ENCODE peak calls at places on chromosomes 6 and 20, in nine cellular contexts. B, P, J, Z, T, N, E, A and S are unnamed samples.
A peak's percentile ranks its signal among the peaks of the same experiment; 100 is the strongest.

GRCh38 chr6:51200676-51201075 is 382.0 kb downstream of the TFAP2B start:
- DNase-seq in B (no peak), P (no peak), J (no peak), Z (no peak), T (no peak), N (no peak), E (no peak), A (no peak), S (no peak)

GRCh38 chr20:38873050-38873581 is 53.1 kb upstream of the FAM83D start:
- DNase-seq in B (no peak), P (no peak), J (no peak), Z (no peak), T (no peak), N (peak; percentile 91), E (no peak), A (no peak), S (no peak)

GRCh38 chr6:134097114-134097707 is 44.8 kb upstream of the SLC2A12 start:
- DNase-seq in B (peak; percentile 58), P (peak; percentile 67), J (peak; percentile 55), Z (peak; percentile 69), T (peak; percentile 90), N (peak; percentile 3), E (peak; percentile 17), A (peak; percentile 52), S (peak; percentile 69)

GRCh38 chr20:63064745-63065711 is 58.3 kb upstream of the BHLHE23 start:
- DNase-seq in B (no peak), P (no peak), J (no peak), Z (no peak), T (no peak), N (no peak), E (no peak), A (no peak), S (no peak)

GRCh38 chr6:133918208-133918930 is 29.5 kb downstream of the TCF21 start:
- DNase-seq in B (no peak), P (no peak), J (no peak), Z (no peak), T (no peak), N (no peak), E (no peak), A (no peak), S (no peak)

GRCh38 chr20:53162251-53162835 is 190.2 kb downstream of the TSHZ2 start:
- DNase-seq in B (peak; percentile 18), P (peak; percentile 42), J (peak; percentile 46), Z (no peak), T (peak; percentile 87), N (no peak), E (no peak), A (no peak), S (no peak)

GRCh38 chr20:48455606-48456360 is 372.0 kb downstream of the PREX1 start:
- DNase-seq in B (no peak), P (no peak), J (no peak), Z (no peak), T (no peak), N (no peak), E (no peak), A (no peak), S (no peak)

GRCh38 chr6:89073014-89073620 is 7.4 kb upstream of the PNRC1 start:
- DNase-seq in B (no peak), P (no peak), J (no peak), Z (peak; percentile 57), T (no peak), N (no peak), E (peak; percentile 78), A (no peak), S (no peak)

GRCh38 chr20:20321917-20322316 is 46.0 kb upstream of the INSM1 start:
- DNase-seq in B (no peak), P (no peak), J (no peak), Z (no peak), T (no peak), N (no peak), E (no peak), A (no peak), S (no peak)

GRCh38 chr6:32149932-32150920 is 1.5 kb downstream of the PRRT1 start:
- DNase-seq in B (no peak), P (no peak), J (no peak), Z (no peak), T (peak; percentile 91), N (no peak), E (no peak), A (no peak), S (no peak)

GRCh38 chr6:18753071-18753470 is 365.9 kb downstream of the RNF144B start:
- DNase-seq in B (no peak), P (no peak), J (no peak), Z (no peak), T (peak; percentile 11), N (no peak), E (no peak), A (no peak), S (no peak)

GRCh38 chr6:127282184-127282583 is 15.5 kb downstream of the RNF146 start:
- DNase-seq in B (no peak), P (no peak), J (no peak), Z (no peak), T (no peak), N (no peak), E (no peak), A (no peak), S (no peak)

GRCh38 chr6:119979862-119980261 is 630.3 kb upstream of the MAN1A1 start:
- DNase-seq in B (no peak), P (peak; percentile 15), J (no peak), Z (peak; percentile 16), T (peak; percentile 69), N (no peak), E (no peak), A (no peak), S (no peak)

GRCh38 chr6:33271608-33272357 is at the start of the genes RPS18 and VPS52:
- DNase-seq in B (peak; percentile 76), P (peak; percentile 99), J (peak; percentile 89), Z (peak; percentile 100), T (peak; percentile 100), N (peak; percentile 96), E (peak; percentile 98), A (peak; percentile 93), S (peak; percentile 89)
- TF ChIP-seq REST in B (no peak), P (no peak), J (no peak), Z (no peak), T (peak; percentile 27), N (peak; percentile 35), E (peak; percentile 82), A (peak; percentile 18), S (peak; percentile 71)

GRCh38 chr6:20401403-20402180 is at the start of gene E2F3:
- DNase-seq in B (peak; percentile 97), P (peak; percentile 100), J (peak; percentile 98), Z (peak; percentile 100), T (peak; percentile 100), N (peak; percentile 98), E (peak; percentile 99), A (peak; percentile 97), S (peak; percentile 96)

GRCh38 chr6:20403080-20403765 is 1.5 kb downstream of the E2F3 start:
- DNase-seq in B (peak; percentile 49), P (peak; percentile 80), J (peak; percentile 83), Z (peak; percentile 91), T (peak; percentile 89), N (peak; percentile 67), E (peak; percentile 82), A (peak; percentile 17), S (peak; percentile 87)

GRCh38 chr6:20402181-20403079 is 751 bp downstream of the E2F3 start:
- DNase-seq in B (peak; percentile 42), P (peak; percentile 12), J (peak; percentile 69), Z (peak; percentile 67), T (peak; percentile 72), N (no peak), E (peak; percentile 65), A (no peak), S (peak; percentile 66)

GRCh38 chr6:20404641-20405032 is 3.0 kb downstream of the E2F3 start:
- DNase-seq in B (peak; percentile 57), P (peak; percentile 72), J (peak; percentile 54), Z (peak; percentile 85), T (peak; percentile 88), N (peak; percentile 56), E (peak; percentile 72), A (peak; percentile 55), S (peak; percentile 69)

DNA sequence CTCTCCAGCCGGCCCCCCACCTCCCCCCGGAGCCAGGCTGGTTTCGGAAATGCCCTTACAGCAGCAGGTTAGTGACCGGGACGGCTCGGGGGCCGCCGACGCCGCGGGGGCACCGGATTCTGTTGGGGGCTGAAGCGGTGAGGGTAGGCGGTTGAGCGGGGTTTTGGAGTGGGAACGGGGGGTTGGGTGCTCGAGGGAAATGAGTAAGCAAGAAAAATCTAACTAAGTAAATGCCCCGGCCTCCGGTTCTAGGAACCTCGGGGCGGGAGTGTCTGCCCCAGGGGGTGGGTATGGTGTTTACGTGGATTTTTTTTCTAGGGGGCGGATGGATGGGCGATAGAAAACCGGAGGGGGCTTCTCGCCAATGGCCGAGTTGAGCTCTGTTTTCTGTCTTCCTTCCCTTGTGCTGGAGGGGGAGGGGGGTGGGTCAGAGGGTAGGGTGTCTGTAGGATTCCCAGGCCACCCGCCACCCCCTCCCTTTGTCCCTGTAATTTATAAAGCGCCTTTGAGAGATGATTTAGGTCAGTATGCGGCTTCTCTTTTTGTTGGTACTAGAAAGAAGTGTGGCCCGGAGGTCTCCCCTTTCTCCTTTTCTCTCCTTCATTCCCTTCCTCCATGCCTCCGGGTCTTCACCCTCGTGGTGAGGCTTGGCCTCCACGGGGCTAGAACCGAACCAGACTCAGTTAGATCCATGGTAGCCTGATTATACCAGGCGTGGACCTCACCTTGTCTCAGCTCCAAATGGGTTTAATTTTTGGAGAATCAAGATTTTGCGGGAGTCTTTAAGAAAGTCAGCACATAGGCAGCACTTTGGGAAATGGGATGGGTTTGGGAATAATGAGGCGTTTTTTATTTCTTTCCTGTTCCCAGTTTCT is 2.3 kb downstream of the E2F3 start:
- DNase-seq in B (peak; percentile 16), P (peak; percentile 12), J (peak; percentile 66), Z (peak; percentile 52), T (peak; percentile 69), N (no peak), E (no peak), A (peak; percentile 4), S (peak; percentile 66)
- TF ChIP-seq REST in B (no peak), P (no peak), J (no peak), Z (no peak), T (no peak), N (no peak), E (no peak), A (no peak), S (no peak)

GRCh38 chr20:49695830-49696229 is 17.8 kb downstream of the B4GALT5 start:
- DNase-seq in B (no peak), P (no peak), J (no peak), Z (no peak), T (no peak), N (no peak), E (no peak), A (no peak), S (no peak)
- TF ChIP-seq REST in B (no peak), P (no peak), J (no peak), Z (no peak), T (no peak), N (no peak), E (no peak), A (no peak), S (no peak)

DNA sequence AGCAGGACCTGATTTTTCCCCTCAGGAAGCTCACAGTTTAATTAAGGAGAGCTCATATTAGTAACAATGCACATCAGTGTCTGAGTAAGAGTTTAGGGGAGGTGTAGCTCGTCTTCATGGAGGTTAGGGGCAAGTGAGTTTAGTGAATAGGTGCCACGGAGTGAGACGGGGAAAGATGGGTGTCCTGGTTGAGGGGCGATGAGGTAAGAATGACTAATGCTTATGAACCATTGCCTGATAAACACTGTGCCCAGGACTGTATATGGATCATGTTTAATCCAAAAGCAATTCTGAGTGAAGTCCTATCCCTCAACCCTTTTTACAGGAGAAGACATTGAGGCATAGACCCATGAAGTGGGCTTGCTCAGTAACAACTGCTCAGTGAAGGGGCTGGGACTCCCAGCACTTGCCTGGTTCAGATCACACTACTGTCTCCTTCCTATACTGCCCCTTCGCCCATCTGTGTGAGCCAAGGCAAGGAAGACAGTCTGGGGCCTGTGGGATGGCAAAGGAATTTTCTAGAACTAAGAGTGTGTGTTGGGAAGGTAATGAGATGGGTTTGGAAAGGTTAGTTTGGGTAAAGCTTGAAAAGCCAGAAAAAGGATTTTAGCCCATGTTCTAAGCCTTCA is 213.2 kb upstream of the AGPAT4 start:
- DNase-seq in B (peak; percentile 7), P (no peak), J (no peak), Z (no peak), T (no peak), N (no peak), E (no peak), A (no peak), S (no peak)
- TF ChIP-seq REST in B (no peak), P (no peak), J (no peak), Z (no peak), T (no peak), N (no peak), E (no peak), A (no peak), S (no peak)